ENCODE peak calls at places on chromosomes 2 and 18, in seven cellular contexts. G, I, S, X, Z, M and K are unnamed samples.

GRCh38 chr2:216691210-216691741 is 4.1 kb downstream of the IGFBP5 start:
- DNase-seq in G (peak; percentile 77), I (peak; percentile 81), S (peak; percentile 96), X (peak; percentile 67), Z (no peak), M (peak; percentile 86), K (peak; percentile 81)

GRCh38 chr18:13577091-13577697 is 149.2 kb downstream of the FAM210A start:
- DNase-seq in G (no peak), I (peak; percentile 21), S (peak; percentile 86), X (peak; percentile 3), Z (no peak), M (no peak), K (no peak)

GRCh38 chr18:37574113-37574512 is 8.5 kb upstream of the CELF4 start:
- DNase-seq in G (no peak), I (no peak), S (no peak), X (peak; percentile 22), Z (no peak), M (no peak), K (peak; percentile 55)

GRCh38 chr2:117942551-117942950 is 71.3 kb downstream of the CCDC93 start:
- DNase-seq in G (no peak), I (no peak), S (no peak), X (no peak), Z (no peak), M (no peak), K (no peak)

GRCh38 chr18:44679912-44680270 is 797 bp upstream of the SETBP1 start:
- DNase-seq in G (peak; percentile 42), I (peak; percentile 64), S (peak; percentile 91), X (peak; percentile 57), Z (peak; percentile 54), M (peak; percentile 77), K (peak; percentile 53)

GRCh38 chr2:86821306-86821705 is 30.6 kb upstream of the CD8A start:
- DNase-seq in G (no peak), I (no peak), S (no peak), X (no peak), Z (no peak), M (no peak), K (no peak)

GRCh38 chr2:119426801-119427395 is 4.8 kb upstream of the TMEM37 start:
- DNase-seq in G (peak; percentile 29), I (no peak), S (peak; percentile 94), X (peak; percentile 51), Z (peak; percentile 38), M (peak; percentile 79), K (peak; percentile 32)

GRCh38 chr18:45621068-45621511 is 5.8 kb downstream of the SLC14A2 start:
- DNase-seq in G (peak; percentile 52), I (peak; percentile 62), S (no peak), X (peak; percentile 52), Z (peak; percentile 22), M (peak; percentile 56), K (peak; percentile 33)

GRCh38 chr2:196066794-196067382 is 1.7 kb downstream of the DNAH7 start:
- DNase-seq in G (no peak), I (peak; percentile 63), S (no peak), X (peak; percentile 60), Z (peak; percentile 42), M (no peak), K (no peak)

GRCh38 chr18:9906407-9906955 is 7.3 kb upstream of the VAPA start:
- DNase-seq in G (no peak), I (no peak), S (no peak), X (no peak), Z (no peak), M (no peak), K (no peak)

GRCh38 chr2:120243211-120243610 is 9.4 kb upstream of the RALB start:
- DNase-seq in G (no peak), I (no peak), S (no peak), X (peak; percentile 41), Z (no peak), M (no peak), K (no peak)

GRCh38 chr2:37713258-37713700 is 41.8 kb upstream of the CDC42EP3 start:
- DNase-seq in G (no peak), I (peak; percentile 94), S (no peak), X (peak; percentile 87), Z (no peak), M (no peak), K (no peak)

GRCh38 chr2:16268301-16269000 is 328.1 kb downstream of the MYCN start:
- DNase-seq in G (no peak), I (no peak), S (no peak), X (no peak), Z (no peak), M (no peak), K (no peak)

GRCh38 chr18:8943900-8944870 is 158.3 kb upstream of the NDUFV2 start:
- DNase-seq in G (no peak), I (peak; percentile 76), S (no peak), X (peak; percentile 69), Z (no peak), M (no peak), K (no peak)

GRCh38 chr2:136291871-136292270 is 173.9 kb upstream of the CXCR4 start:
- DNase-seq in G (no peak), I (no peak), S (no peak), X (no peak), Z (no peak), M (no peak), K (no peak)

GRCh38 chr2:106956416-106956815 is 70.4 kb upstream of the ST6GAL2 start:
- DNase-seq in G (no peak), I (no peak), S (no peak), X (peak; percentile 36), Z (no peak), M (no peak), K (no peak)

GRCh38 chr2:108945969-108946368 is 43.1 kb downstream of the EDAR start:
- DNase-seq in G (no peak), I (no peak), S (no peak), X (no peak), Z (no peak), M (peak; percentile 91), K (no peak)

GRCh38 chr2:108942231-108943066 is 46.6 kb downstream of the EDAR start:
- DNase-seq in G (no peak), I (no peak), S (no peak), X (no peak), Z (no peak), M (no peak), K (no peak)

GRCh38 chr2:108946442-108946841 is 42.6 kb downstream of the EDAR start:
- DNase-seq in G (no peak), I (no peak), S (no peak), X (no peak), Z (no peak), M (no peak), K (no peak)

GRCh38 chr2:108943067-108943350 is 46.0 kb downstream of the EDAR start:
- DNase-seq in G (no peak), I (no peak), S (no peak), X (no peak), Z (no peak), M (no peak), K (no peak)

GRCh38 chr2:108944601-108945241 is 44.3 kb downstream of the EDAR start:
- DNase-seq in G (peak; percentile 77), I (no peak), S (no peak), X (no peak), Z (peak; percentile 18), M (peak; percentile 33), K (no peak)
- TF ChIP-seq CTCF in G (peak; percentile 51), I (no peak), S (no peak), X (peak; percentile 5), Z (no peak), M (no peak), K (peak; percentile 23)

GRCh38 chr2:240812301-240812680 is 7.7 kb downstream of the KIF1A start:
- DNase-seq in G (peak; percentile 17), I (no peak), S (peak; percentile 69), X (no peak), Z (no peak), M (no peak), K (no peak)

GRCh38 chr2:240809276-240809675 is 10.7 kb downstream of the KIF1A start:
- DNase-seq in G (no peak), I (no peak), S (no peak), X (no peak), Z (no peak), M (no peak), K (no peak)

GRCh38 chr2:240811346-240812300 is 8.4 kb downstream of the KIF1A start:
- DNase-seq in G (peak; percentile 24), I (no peak), S (peak; percentile 79), X (no peak), Z (no peak), M (no peak), K (no peak)

GRCh38 chr2:240810621-240811020 is 9.4 kb downstream of the KIF1A start:
- DNase-seq in G (peak; percentile 19), I (no peak), S (peak; percentile 72), X (no peak), Z (no peak), M (no peak), K (no peak)

DNA sequence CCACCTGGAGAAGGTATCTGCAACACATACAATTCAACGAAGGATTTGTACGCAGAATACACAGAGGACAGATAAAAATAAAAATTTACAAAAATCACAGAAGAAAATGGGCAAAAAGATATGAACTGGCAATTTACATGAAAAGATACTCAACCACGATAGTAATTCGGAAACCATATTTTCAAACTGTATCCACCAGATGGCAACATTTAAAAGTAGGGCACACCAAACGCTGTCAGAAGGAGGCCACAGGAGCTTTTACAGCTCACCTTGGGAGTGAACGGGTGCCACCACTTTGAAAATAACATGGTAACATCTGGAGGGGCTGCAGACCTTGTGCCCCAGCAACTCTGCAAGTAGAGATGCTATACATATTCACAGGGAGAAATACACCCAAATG is 9.8 kb downstream of the KIF1A start:
- DNase-seq in G (no peak), I (peak; percentile 13), S (no peak), X (no peak), Z (peak; percentile 27), M (no peak), K (no peak)
- TF ChIP-seq CTCF in G (peak; percentile 33), I (peak; percentile 15), S (no peak), X (no peak), Z (peak; percentile 39), M (no peak), K (no peak)

GRCh38 chr2:205998601-205999000 is 87.4 kb downstream of the INO80D start:
- DNase-seq in G (no peak), I (no peak), S (no peak), X (no peak), Z (no peak), M (no peak), K (no peak)

DNA sequence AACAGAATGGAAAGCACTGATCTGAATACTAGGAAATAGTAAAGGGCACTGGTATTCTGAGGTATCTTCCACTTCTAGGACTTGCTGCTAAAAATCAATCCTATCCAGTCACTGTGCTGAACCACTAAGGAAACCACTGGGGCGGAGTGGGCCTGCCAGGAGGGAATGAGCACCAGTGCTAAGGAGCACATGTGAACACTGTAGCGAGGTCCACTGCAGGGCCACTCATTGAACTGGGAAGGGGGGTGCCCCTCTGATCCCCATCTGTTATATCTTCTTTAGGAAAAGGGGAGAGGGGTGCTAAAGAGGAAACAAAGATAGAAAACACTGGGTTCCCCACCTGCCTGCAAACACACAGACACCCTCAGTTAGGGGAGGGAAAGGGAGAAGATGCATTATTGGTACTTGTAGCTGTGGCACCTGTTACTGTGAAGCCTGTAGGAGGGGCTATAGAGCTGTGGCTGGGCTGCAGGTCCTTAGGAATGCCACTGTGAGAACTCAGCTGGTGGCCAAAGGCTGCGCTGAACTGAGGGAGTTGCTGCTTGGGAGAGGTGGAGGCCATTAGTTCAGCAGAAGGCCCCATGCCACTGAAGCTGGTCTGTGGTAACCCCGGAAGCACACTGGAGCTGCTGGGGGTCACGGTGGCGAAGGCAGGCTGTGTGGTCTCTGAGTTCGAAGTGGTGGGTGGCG is 81.8 kb downstream of the INO80D start:
- DNase-seq in G (peak; percentile 77), I (no peak), S (no peak), X (peak; percentile 34), Z (peak; percentile 55), M (peak; percentile 60), K (peak; percentile 38)
- TF ChIP-seq CTCF in G (peak; percentile 82), I (peak; percentile 10), S (no peak), X (peak; percentile 40), Z (no peak), M (no peak), K (no peak)

GRCh38 chr2:23312996-23313606 is 71.9 kb upstream of the KLHL29 start:
- DNase-seq in G (peak; percentile 82), I (peak; percentile 10), S (peak; percentile 62), X (no peak), Z (peak; percentile 28), M (peak; percentile 46), K (peak; percentile 28)
- TF ChIP-seq CTCF in G (peak; percentile 95), I (peak; percentile 73), S (no peak), X (peak; percentile 68), Z (peak; percentile 32), M (peak; percentile 36), K (peak; percentile 49)